ENCODE peak calls at places on chromosomes 2 and 18, in five cellular contexts. D is tibial artery, K is activated B cell treated with CpG ODN at 0.5 μM for 24 hours, C is Peyer's patch, T is AG04450. Y is an unnamed sample.

GRCh38 chr18:49061906-49062831 is 111.4 kb upstream of the SMAD7 start:
- DNase-seq in K (no peak), C (no peak), T (no peak), D (no peak), Y (no peak)

GRCh38 chr2:182642328-182642727 is 73.7 kb upstream of the DNAJC10 start:
- DNase-seq in K (peak), D (peak), T (no peak), C (no peak), Y (no peak)

GRCh38 chr2:122960727-122961641 is 1064.1 kb upstream of the CNTNAP5 start:
- DNase-seq in T (no peak), D (no peak), K (no peak), C (no peak), Y (no peak)

GRCh38 chr18:54162431-54162830 is 62.0 kb downstream of the MBD2 start:
- DNase-seq in K (no peak), D (no peak), T (no peak), C (no peak), Y (no peak)

GRCh38 chr18:36702398-36703010 is 126.3 kb downstream of the TPGS2 start:
- DNase-seq in K (no peak), D (peak), T (no peak), C (no peak), Y (no peak)

GRCh38 chr2:15952451-15953142 is 12.2 kb downstream of the MYCN start:
- DNase-seq in T (no peak), D (no peak), K (no peak), C (no peak), Y (no peak)

GRCh38 chr2:37566517-37566961 is 104.9 kb downstream of the CDC42EP3 start:
- DNase-seq in C (no peak), K (no peak), T (no peak), D (peak), Y (no peak)

GRCh38 chr2:2331905-2332280 is 818 bp upstream of the MYT1L start:
- DNase-seq in T (no peak), K (no peak), C (no peak), D (no peak), Y (no peak)

GRCh38 chr2:105104208-105104731 is 66.4 kb downstream of the MRPS9 start:
- DNase-seq in T (peak), K (no peak), D (no peak), C (no peak), Y (no peak)

GRCh38 chr2:149536649-149537048 is 50.9 kb downstream of the MMADHC start:
- DNase-seq in T (no peak), D (no peak), C (no peak), K (no peak), Y (no peak)

GRCh38 chr2:149538138-149538833 is 49.3 kb downstream of the MMADHC start:
- DNase-seq in K (no peak), C (no peak), T (no peak), D (no peak), Y (no peak)

GRCh38 chr2:149543845-149544244 is 43.7 kb downstream of the MMADHC start:
- DNase-seq in C (no peak), T (no peak), D (no peak), K (no peak), Y (no peak)

GRCh38 chr2:149537098-149537726 is 50.4 kb downstream of the MMADHC start:
- DNase-seq in C (no peak), T (no peak), K (no peak), D (no peak), Y (no peak)

DNA sequence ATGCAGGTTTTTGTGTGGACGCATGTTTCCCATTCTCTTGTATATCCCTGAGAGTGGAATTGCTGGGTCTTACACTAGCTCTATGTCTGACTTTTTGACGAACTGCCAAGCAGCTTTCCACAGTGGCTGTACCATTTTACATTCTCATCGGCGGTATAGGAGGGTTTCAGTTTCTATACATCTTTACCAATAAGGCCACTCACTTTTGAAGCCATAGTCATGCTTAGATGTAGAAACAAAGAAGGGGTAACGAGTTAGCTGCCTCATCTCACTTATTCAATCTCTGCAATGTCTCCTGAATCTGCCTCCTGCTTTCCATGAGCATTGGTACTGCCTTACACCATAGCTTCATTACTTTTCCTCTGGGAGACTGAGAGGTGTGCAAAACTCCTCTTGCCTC is 47.4 kb downstream of the MMADHC start:
- DNase-seq in D (no peak), C (no peak), T (no peak), K (no peak), Y (no peak)
- TF ChIP-seq CTCF in D (no peak), C (no peak), T (no peak), K (no peak), Y (no peak)

GRCh38 chr2:33678447-33678846 is 79.3 kb upstream of the FAM98A start:
- DNase-seq in K (no peak), C (no peak), T (no peak), D (no peak), Y (no peak)

GRCh38 chr2:33680906-33681305 is 81.8 kb upstream of the FAM98A start:
- DNase-seq in K (no peak), C (no peak), T (no peak), D (no peak), Y (no peak)

GRCh38 chr2:33681333-33681732 is 82.2 kb upstream of the FAM98A start:
- DNase-seq in K (no peak), T (no peak), C (no peak), D (no peak), Y (no peak)
- TF ChIP-seq CTCF in K (no peak), T (peak), C (no peak), D (no peak), Y (no peak)

DNA sequence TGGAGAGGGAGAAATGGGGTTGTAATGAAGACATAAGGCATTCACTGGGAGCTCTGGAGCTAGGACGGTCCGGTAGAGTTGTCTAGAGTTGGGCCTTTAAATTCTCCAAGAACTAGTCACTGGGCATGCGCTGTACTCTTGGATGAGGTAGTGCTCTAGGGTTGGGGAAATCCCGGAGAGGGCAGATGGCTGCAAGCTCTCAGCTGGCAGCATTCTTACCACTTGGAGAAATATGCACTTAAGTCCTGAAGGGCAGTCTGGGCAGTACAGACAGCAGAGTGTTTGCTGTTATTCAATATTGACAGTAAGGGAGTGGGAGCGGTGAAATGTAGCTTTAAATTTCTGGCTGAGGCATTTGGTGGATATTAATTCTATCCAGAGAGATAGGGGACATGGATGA is 214.6 kb downstream of the RDH14 start:
- DNase-seq in C (no peak), K (no peak), T (peak), D (no peak), Y (no peak)
- TF ChIP-seq CTCF in C (no peak), K (no peak), T (no peak), D (no peak), Y (no peak)

GRCh38 chr18:51802589-51802988 is 537.4 kb upstream of the DCC start:
- DNase-seq in K (no peak), C (no peak), D (no peak), T (no peak), Y (no peak)

GRCh38 chr18:51807336-51807735 is 532.7 kb upstream of the DCC start:
- DNase-seq in K (no peak), C (no peak), D (no peak), T (no peak), Y (no peak)

GRCh38 chr18:51801515-51801914 is 538.5 kb upstream of the DCC start:
- DNase-seq in K (no peak), D (no peak), T (no peak), C (no peak), Y (no peak)

DNA sequence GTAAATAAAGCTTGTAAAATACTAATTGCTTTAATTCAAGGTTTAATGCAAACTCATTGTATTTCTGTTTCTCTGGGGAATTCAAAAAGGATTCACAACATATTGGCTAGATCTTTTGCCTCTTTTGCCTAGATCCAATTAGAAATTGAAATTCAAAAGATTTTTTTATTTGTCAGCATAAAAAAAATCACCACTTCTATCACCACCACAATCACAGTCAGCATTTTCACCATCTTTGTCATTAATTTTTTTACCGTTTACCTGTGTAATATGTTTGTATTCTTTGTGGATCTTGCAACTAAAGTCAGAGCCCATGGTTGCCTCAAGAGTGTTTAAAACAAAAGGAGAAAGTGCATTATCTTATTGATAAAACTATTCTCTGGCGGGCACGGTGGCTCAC is 537.0 kb upstream of the DCC start:
- DNase-seq in K (no peak), D (no peak), C (no peak), T (no peak), Y (no peak)
- TF ChIP-seq CTCF in K (no peak), D (no peak), C (no peak), T (no peak), Y (no peak)

GRCh38 chr2:237682901-237683670 is 55.7 kb downstream of the LRRFIP1 start:
- DNase-seq in C (no peak), K (no peak), D (no peak), T (no peak), Y (no peak)

GRCh38 chr2:237686659-237687136 is 59.3 kb downstream of the LRRFIP1 start:
- DNase-seq in K (no peak), C (no peak), T (no peak), D (no peak), Y (peak)

GRCh38 chr2:237687666-237688065 is 60.3 kb downstream of the LRRFIP1 start:
- DNase-seq in K (no peak), T (peak), C (no peak), D (peak), Y (peak)

GRCh38 chr2:237688081-237688480 is 60.7 kb downstream of the LRRFIP1 start:
- DNase-seq in D (no peak), T (no peak), K (no peak), C (no peak), Y (no peak)

DNA sequence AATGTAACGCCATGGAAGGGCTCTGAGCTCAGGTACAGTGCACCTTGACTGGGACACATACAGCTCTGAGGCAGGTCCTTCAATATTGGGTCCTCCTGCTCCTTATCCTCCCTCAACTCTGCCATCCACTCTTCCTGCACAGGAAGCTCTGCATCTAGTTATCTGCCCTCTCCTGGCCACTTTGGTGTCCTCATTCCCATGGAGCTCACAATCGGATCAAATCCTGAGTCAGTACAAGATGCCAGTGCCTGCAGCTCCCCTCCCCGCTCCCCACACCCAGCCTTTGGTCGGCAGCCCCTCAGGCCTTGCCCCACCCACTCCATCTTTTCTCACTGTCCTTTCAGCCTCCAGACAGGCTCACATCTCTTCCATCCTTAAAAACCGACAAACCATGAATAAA is 58.0 kb downstream of the LRRFIP1 start:
- DNase-seq in K (no peak), D (no peak), T (no peak), C (no peak), Y (no peak)
- TF ChIP-seq CTCF in K (no peak), D (no peak), T (peak), C (peak), Y (no peak)

GRCh38 chr2:125642032-125642431 is 1013.9 kb upstream of the GYPC start:
- DNase-seq in K (no peak), C (no peak), D (no peak), T (no peak), Y (no peak)

GRCh38 chr2:125643585-125643984 is 1012.4 kb upstream of the GYPC start:
- DNase-seq in C (no peak), D (no peak), K (no peak), T (no peak), Y (no peak)

GRCh38 chr2:125638345-125638744 is 1017.6 kb upstream of the GYPC start:
- DNase-seq in D (no peak), K (no peak), C (no peak), T (no peak), Y (no peak)

GRCh38 chr2:125644257-125644656 is 1011.7 kb upstream of the GYPC start:
- DNase-seq in C (no peak), T (no peak), D (no peak), K (no peak), Y (no peak)

GRCh38 chr2:125643128-125643527 is 1012.8 kb upstream of the GYPC start:
- DNase-seq in K (no peak), D (no peak), C (no peak), T (no peak), Y (no peak)
- TF ChIP-seq CTCF in K (no peak), D (no peak), C (no peak), T (no peak), Y (no peak)

GRCh38 chr2:71510196-71510807 is 56.9 kb downstream of the DYSF start:
- DNase-seq in D (peak), T (peak), K (peak), C (peak), Y (peak)
- TF ChIP-seq CTCF in D (peak), T (peak), K (no peak), C (peak), Y (peak)

DNA sequence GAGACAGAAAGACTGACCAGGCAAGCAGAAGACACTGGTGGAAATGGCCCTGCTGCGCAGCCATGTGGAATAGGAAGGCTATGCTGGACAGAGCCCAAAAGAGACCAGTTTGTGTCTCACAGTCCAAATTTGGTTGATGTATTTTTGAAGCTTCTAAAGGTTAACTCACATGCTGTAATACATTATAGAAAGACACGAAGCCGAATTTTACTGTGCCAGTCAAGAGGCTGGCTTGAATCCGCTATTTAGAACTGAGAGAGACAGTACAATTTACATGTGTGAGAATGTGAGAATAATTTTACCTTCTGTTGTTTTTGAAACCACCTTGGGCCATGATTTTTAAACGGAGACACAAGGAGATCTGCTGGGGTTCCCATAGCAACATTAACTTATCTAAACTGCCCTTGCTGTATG is 113.6 kb downstream of the METTL8 start:
- DNase-seq in K (no peak), T (no peak), C (no peak), D (no peak), Y (no peak)
- TF ChIP-seq CTCF in K (no peak), T (no peak), C (no peak), D (no peak), Y (no peak)

GRCh38 chr18:56146565-56146964 is 491.8 kb downstream of the TXNL1 start:
- DNase-seq in D (no peak), C (no peak), T (no peak), K (no peak), Y (no peak)
- TF ChIP-seq CTCF in D (no peak), C (no peak), T (no peak), K (no peak), Y (no peak)

Y was measured in CD14-positive monocyte.